ENCODE peak calls at places on chromosomes 4 and X, in nine cellular contexts. M is SK-N-SH, V is type B pancreatic cell, T is A549, Z is DMS 273 treated with DMSO at 0.1 percent for 48 hours, P is H9, K is islet precursor cell, F is NCI-H524, B is substantia nigra. Q is an unnamed sample.

GRCh38 chrX:108225456-108225730 is 133.8 kb downstream of the ATG4A start:
- DNase-seq in M (no peak), K (no peak), P (no peak), F (peak), V (no peak), B (no peak), Z (no peak), T (no peak), Q (no peak)

GRCh38 chr4:1130318-1131186 is 17.2 kb upstream of the RNF212 start:
- DNase-seq in F (peak), B (no peak), T (peak), V (no peak), P (peak), M (peak), Z (peak), K (peak), Q (peak)

GRCh38 chr4:142558851-142559250 is 287.2 kb downstream of the INPP4B start:
- DNase-seq in V (no peak), F (no peak), M (no peak), Z (no peak), T (no peak), K (peak), B (no peak), P (no peak), Q (no peak)

GRCh38 chr4:38601244-38601915 is 62.6 kb upstream of the KLF3 start:
- DNase-seq in B (no peak), P (no peak), M (no peak), K (no peak), V (no peak), Z (no peak), T (peak), F (no peak), Q (no peak)

GRCh38 chr4:1939664-1940509 is 68.7 kb downstream of the NSD2 start:
- DNase-seq in T (no peak), Z (no peak), K (no peak), F (no peak), M (no peak), V (no peak), P (no peak), B (no peak), Q (no peak)

GRCh38 chrX:11619426-11619825 is 46.3 kb downstream of the ARHGAP6 start:
- DNase-seq in T (no peak), F (no peak), P (no peak), V (no peak), M (no peak), K (no peak), B (no peak), Z (no peak), Q (no peak)

GRCh38 chr4:75146223-75146622 is 213.3 kb downstream of the PARM1 start:
- DNase-seq in B (no peak), V (no peak), T (no peak), K (no peak), F (no peak), M (no peak), Z (no peak), P (no peak), Q (no peak)

GRCh38 chr4:84796388-84796787 is 170.1 kb downstream of the WDFY3 start:
- DNase-seq in P (no peak), Z (no peak), F (no peak), B (no peak), T (no peak), M (peak), K (no peak), V (no peak), Q (no peak)